ENCODE peak calls at places on chromosomes 5 and 9, in four cellular contexts. One of them, this sample, is unnamed. For H3K4me1, the result is how much of the 10 kb centered on the place peaks cover.

GRCh38 chr5:112738180-112738560 is 485 bp downstream of the APC start:
- DNase-seq in IMR-90: no peak
- DNase-seq in adrenal gland: peak
- DNase-seq in body of pancreas: no peak
- DNase-seq in this sample: no peak

GRCh38 chr5:139177809-139178581 is 20.2 kb downstream of the SIL1 start:
- DNase-seq in IMR-90: peak
- DNase-seq in adrenal gland: peak
- DNase-seq in body of pancreas: peak
- DNase-seq in this sample: peak

GRCh38 chr5:3958389-3958788 is 362.8 kb downstream of the IRX1 start:
- DNase-seq in IMR-90: no peak
- DNase-seq in adrenal gland: no peak
- DNase-seq in body of pancreas: no peak
- DNase-seq in this sample: no peak

GRCh38 chr5:81187885-81188284 is 45.2 kb upstream of the CKMT2 start:
- DNase-seq in IMR-90: no peak
- DNase-seq in adrenal gland: peak
- DNase-seq in body of pancreas: peak
- DNase-seq in this sample: peak

GRCh38 chr9:111909444-111909843 is 12.8 kb downstream of the UGCG start:
- DNase-seq in IMR-90: no peak
- DNase-seq in adrenal gland: no peak
- DNase-seq in body of pancreas: no peak
- DNase-seq in this sample: no peak

GRCh38 chr5:138095100-138095907 is 11.5 kb downstream of the WNT8A start:
- DNase-seq in IMR-90: no peak
- DNase-seq in adrenal gland: no peak
- DNase-seq in body of pancreas: no peak
- DNase-seq in this sample: no peak

GRCh38 chr9:74770508-74771261 is 117.0 kb downstream of the TRPM6 start:
- DNase-seq in IMR-90: no peak
- DNase-seq in adrenal gland: peak
- DNase-seq in body of pancreas: peak
- DNase-seq in this sample: no peak

GRCh38 chr9:78167356-78167755 is 68.5 kb upstream of the CEP78 start:
- DNase-seq in IMR-90: no peak
- DNase-seq in adrenal gland: no peak
- DNase-seq in body of pancreas: peak
- DNase-seq in this sample: no peak

GRCh38 chr5:65034782-65035181 is 266.1 kb downstream of the CWC27 start:
- DNase-seq in IMR-90: no peak
- DNase-seq in adrenal gland: no peak
- DNase-seq in body of pancreas: no peak
- DNase-seq in this sample: peak

GRCh38 chr9:114366334-114367128 is 21.3 kb downstream of the AKNA start:
- DNase-seq in IMR-90: peak
- DNase-seq in adrenal gland: no peak
- DNase-seq in body of pancreas: no peak
- DNase-seq in this sample: no peak

GRCh38 chr9:136280535-136281315 is 23.2 kb downstream of the CCDC187 start:
- DNase-seq in IMR-90: no peak
- DNase-seq in adrenal gland: no peak
- DNase-seq in body of pancreas: no peak
- DNase-seq in this sample: no peak

GRCh38 chr9:94934816-94935328 is 208.4 kb downstream of the AOPEP start:
- DNase-seq in IMR-90: no peak
- DNase-seq in adrenal gland: no peak
- DNase-seq in body of pancreas: no peak
- DNase-seq in this sample: no peak

GRCh38 chr5:5405441-5405840 is 17.0 kb upstream of the ICE1 start:
- DNase-seq in IMR-90: no peak
- DNase-seq in adrenal gland: no peak
- DNase-seq in body of pancreas: no peak
- DNase-seq in this sample: no peak

GRCh38 chr5:169913479-169913878 is 66.8 kb downstream of the INSYN2B start:
- DNase-seq in IMR-90: no peak
- DNase-seq in adrenal gland: no peak
- DNase-seq in body of pancreas: no peak
- DNase-seq in this sample: no peak

GRCh38 chr5:54753034-54753433 is 232.4 kb downstream of the ESM1 start:
- DNase-seq in IMR-90: peak
- DNase-seq in adrenal gland: no peak
- DNase-seq in body of pancreas: no peak
- DNase-seq in this sample: no peak

GRCh38 chr9:135707449-135708138 is 5.6 kb downstream of the KCNT1 start:
- DNase-seq in IMR-90: no peak
- DNase-seq in adrenal gland: peak
- DNase-seq in body of pancreas: no peak
- DNase-seq in this sample: no peak

GRCh38 chr9:86487222-86487841 is 133.1 kb upstream of the TUT7 start:
- DNase-seq in IMR-90: peak
- DNase-seq in adrenal gland: no peak
- DNase-seq in body of pancreas: no peak
- DNase-seq in this sample: no peak

GRCh38 chr9:31259824-31260223 is 1124.6 kb upstream of the ACO1 start:
- DNase-seq in IMR-90: no peak
- DNase-seq in adrenal gland: no peak
- DNase-seq in body of pancreas: no peak
- DNase-seq in this sample: no peak

GRCh38 chr5:34571380-34572041 is 84.6 kb upstream of the RAI14 start:
- DNase-seq in IMR-90: peak
- DNase-seq in adrenal gland: no peak
- DNase-seq in body of pancreas: no peak
- DNase-seq in this sample: no peak

GRCh38 chr5:17383526-17383925 is 114.5 kb upstream of the TAF11L2 start:
- DNase-seq in IMR-90: no peak
- DNase-seq in adrenal gland: no peak
- DNase-seq in body of pancreas: no peak
- DNase-seq in this sample: no peak

GRCh38 chr5:52799358-52799982 is 11.8 kb downstream of the ITGA1 start:
- DNase-seq in IMR-90: peak
- DNase-seq in adrenal gland: peak
- DNase-seq in body of pancreas: peak
- DNase-seq in this sample: peak

GRCh38 chr5:122403965-122404364 is 91.9 kb downstream of the SNCAIP start:
- DNase-seq in IMR-90: peak
- DNase-seq in adrenal gland: no peak
- DNase-seq in body of pancreas: no peak
- DNase-seq in this sample: no peak

DNA sequence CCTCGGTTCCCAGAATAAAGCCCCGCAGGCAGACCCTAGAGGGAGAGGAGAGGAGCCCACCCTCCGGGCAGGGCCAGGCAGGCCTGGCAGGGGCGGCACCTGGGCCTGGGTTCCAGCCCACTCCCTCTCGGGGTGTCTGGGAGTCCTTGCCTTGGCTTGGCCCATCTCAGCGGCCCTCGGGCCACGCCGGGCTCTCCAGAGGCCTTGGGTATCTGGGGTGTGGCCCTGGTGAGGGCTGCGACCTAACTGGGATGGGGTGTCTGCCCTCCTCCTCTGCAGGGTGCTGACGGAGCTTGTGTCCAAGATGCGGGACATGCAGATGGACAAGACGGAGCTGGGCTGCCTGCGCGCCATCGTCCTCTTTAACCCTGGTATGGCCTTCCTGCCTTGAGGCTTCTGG is 105.4 kb downstream of the RXRA start:
- DNase-seq in IMR-90: no peak
- DNase-seq in adrenal gland: no peak
- DNase-seq in body of pancreas: no peak
- DNase-seq in this sample: no peak
- H3K4me1 ChIP-seq in IMR-90: under half
- H3K4me1 ChIP-seq in adrenal gland: under half
- H3K4me1 ChIP-seq in body of pancreas: under half
- H3K4me1 ChIP-seq in this sample: half or more

GRCh38 chr5:61307611-61308010 is 24.4 kb upstream of the ZSWIM6 start:
- DNase-seq in IMR-90: no peak
- DNase-seq in adrenal gland: no peak
- DNase-seq in body of pancreas: no peak
- DNase-seq in this sample: no peak
- H3K4me1 ChIP-seq in IMR-90: under half
- H3K4me1 ChIP-seq in adrenal gland: under half
- H3K4me1 ChIP-seq in body of pancreas: under half
- H3K4me1 ChIP-seq in this sample: under half

GRCh38 chr5:15263942-15264341 is 236.0 kb upstream of the FBXL7 start:
- DNase-seq in IMR-90: no peak
- DNase-seq in adrenal gland: no peak
- DNase-seq in body of pancreas: no peak
- DNase-seq in this sample: no peak
- H3K4me1 ChIP-seq in IMR-90: under half
- H3K4me1 ChIP-seq in adrenal gland: under half
- H3K4me1 ChIP-seq in body of pancreas: under half
- H3K4me1 ChIP-seq in this sample: under half

DNA sequence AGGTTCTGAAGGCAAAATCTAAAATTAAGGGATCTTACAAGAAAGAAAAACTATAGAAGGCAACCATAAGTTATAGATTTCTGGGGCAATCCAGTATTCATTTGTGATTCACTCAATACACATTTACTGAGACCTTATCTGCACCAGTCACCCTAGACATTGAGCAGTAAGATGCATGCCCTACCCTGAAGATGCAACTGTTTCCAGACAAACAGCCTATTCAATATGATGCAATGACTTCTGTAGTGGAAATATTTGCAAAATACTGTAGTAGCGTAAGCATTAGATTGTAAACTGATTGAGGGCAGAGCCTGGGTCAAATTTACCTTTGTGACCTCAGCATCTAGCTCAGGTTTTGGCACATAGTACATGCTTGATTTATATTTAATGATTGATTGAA is 256.2 kb upstream of the ACTBL2 start:
- DNase-seq in IMR-90: no peak
- DNase-seq in adrenal gland: no peak
- DNase-seq in body of pancreas: no peak
- DNase-seq in this sample: no peak
- H3K4me1 ChIP-seq in IMR-90: under half
- H3K4me1 ChIP-seq in adrenal gland: under half
- H3K4me1 ChIP-seq in body of pancreas: under half
- H3K4me1 ChIP-seq in this sample: under half

GRCh38 chr5:179776413-179776938 is 17.3 kb upstream of the LTC4S start:
- DNase-seq in IMR-90: no peak
- DNase-seq in adrenal gland: no peak
- DNase-seq in body of pancreas: no peak
- DNase-seq in this sample: no peak

GRCh38 chr5:179773686-179774040 is 20.1 kb upstream of the LTC4S start:
- DNase-seq in IMR-90: no peak
- DNase-seq in adrenal gland: no peak
- DNase-seq in body of pancreas: no peak
- DNase-seq in this sample: no peak

GRCh38 chr5:179772355-179772754 is 21.4 kb upstream of the LTC4S start:
- DNase-seq in IMR-90: no peak
- DNase-seq in adrenal gland: no peak
- DNase-seq in body of pancreas: no peak
- DNase-seq in this sample: no peak

GRCh38 chr5:179771496-179771895 is 22.3 kb upstream of the LTC4S start:
- DNase-seq in IMR-90: no peak
- DNase-seq in adrenal gland: no peak
- DNase-seq in body of pancreas: no peak
- DNase-seq in this sample: no peak

DNA sequence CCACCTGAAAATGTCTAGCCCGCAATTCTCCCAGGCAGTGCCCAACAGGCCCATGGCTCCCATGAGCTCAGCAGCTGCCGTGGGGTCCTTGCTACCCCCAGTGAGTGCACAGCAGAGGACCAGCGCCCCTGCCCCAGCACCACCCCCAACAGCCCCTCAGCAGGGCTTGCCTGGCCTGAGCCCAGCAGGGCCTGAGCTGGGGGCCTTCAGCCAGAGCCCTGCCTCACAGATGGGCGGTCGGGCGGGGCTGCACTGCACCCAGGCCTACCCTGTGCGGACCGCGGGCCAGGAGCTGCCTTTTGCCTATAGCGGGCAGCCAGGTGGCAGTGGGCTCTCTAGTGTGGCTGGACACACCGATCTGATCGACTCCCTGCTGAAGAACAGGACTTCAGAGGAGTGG is 19.3 kb upstream of the LTC4S start:
- DNase-seq in IMR-90: no peak
- DNase-seq in adrenal gland: no peak
- DNase-seq in body of pancreas: no peak
- DNase-seq in this sample: no peak
- H3K4me1 ChIP-seq in IMR-90: under half
- H3K4me1 ChIP-seq in adrenal gland: under half
- H3K4me1 ChIP-seq in body of pancreas: under half
- H3K4me1 ChIP-seq in this sample: under half

DNA sequence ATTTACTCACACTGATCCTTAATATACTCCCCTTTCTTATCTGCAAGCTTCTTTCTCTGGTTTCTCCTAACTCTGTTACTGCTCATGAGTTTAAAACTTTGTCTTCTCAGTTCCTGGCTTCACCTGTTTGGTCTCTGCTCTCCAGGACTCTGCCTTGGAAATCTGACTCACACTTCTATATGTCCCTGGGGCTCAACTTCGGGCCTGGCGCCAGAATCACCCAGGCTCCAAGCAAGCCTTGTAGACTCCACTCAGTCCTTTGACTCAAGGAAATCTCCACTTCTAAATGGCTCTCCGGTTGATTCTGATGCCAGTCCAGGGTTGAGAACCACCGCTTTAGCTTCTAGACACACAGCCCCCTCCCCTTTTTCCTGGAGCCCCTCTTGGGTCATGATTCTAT is 57.8 kb downstream of the TMC1 start:
- DNase-seq in IMR-90: peak
- DNase-seq in adrenal gland: peak
- DNase-seq in body of pancreas: peak
- DNase-seq in this sample: peak
- H3K4me1 ChIP-seq in IMR-90: under half
- H3K4me1 ChIP-seq in adrenal gland: half or more
- H3K4me1 ChIP-seq in body of pancreas: under half
- H3K4me1 ChIP-seq in this sample: half or more

This sample was measured in left ventricle myocardium inferior.